ENCODE peak calls at places on chromosomes 4 and X, in six cellular contexts. M is amygdala, I is HT-29, F is naive B cell, L is NCI-H345, Y is cardiac fibroblast. Z is an unnamed sample.

GRCh38 chr4:4991541-4992099 is 27.6 kb downstream of the CYTL1 start:
- DNase-seq in M (no peak), I (no peak), F (no peak), L (no peak), Y (no peak), Z (no peak)

GRCh38 chr4:139815646-139816601 is 150.3 kb downstream of the MGST2 start:
- DNase-seq in M (peak), I (no peak), F (no peak), L (peak), Y (peak), Z (no peak)

GRCh38 chr4:16224669-16225068 is 1.6 kb downstream of the TAPT1 start:
- DNase-seq in M (no peak), I (no peak), F (no peak), L (no peak), Y (no peak), Z (no peak)

GRCh38 chr4:24871176-24871575 is 41.7 kb downstream of the CCDC149 start:
- DNase-seq in M (no peak), I (no peak), F (no peak), L (no peak), Y (no peak), Z (no peak)

GRCh38 chrX:2351321-2351720 is 149.5 kb downstream of the DHRSX start:
- DNase-seq in M (no peak), I (no peak), F (no peak), L (no peak), Y (peak), Z (no peak)

GRCh38 chr4:163544407-163545038 is 50.0 kb downstream of the TMA16 start:
- DNase-seq in M (no peak), I (peak), F (peak), L (peak), Y (peak), Z (peak)

GRCh38 chrX:74065831-74066390 is 238.1 kb upstream of the ZCCHC13 start:
- DNase-seq in M (no peak), I (no peak), F (no peak), L (no peak), Y (no peak), Z (no peak)

GRCh38 chrX:105191878-105192277 is 28.6 kb downstream of the TEX13A start:
- DNase-seq in M (no peak), I (peak), F (no peak), L (no peak), Y (peak), Z (no peak)

GRCh38 chrX:54048413-54048812 is 4.1 kb upstream of the PHF8 start:
- DNase-seq in M (no peak), I (no peak), F (no peak), L (peak), Y (no peak), Z (no peak)

GRCh38 chrX:3771756-3772155 is 58.3 kb upstream of the PRKX start:
- DNase-seq in M (no peak), I (no peak), F (no peak), L (no peak), Y (no peak), Z (no peak)

GRCh38 chr4:136847881-136848621 is 684.2 kb downstream of the PCDH18 start:
- DNase-seq in M (no peak), I (no peak), F (no peak), L (no peak), Y (no peak), Z (no peak)

GRCh38 chr4:80201326-80202151 is 4.2 kb downstream of the PRDM8 start:
- DNase-seq in M (no peak), I (peak), F (peak), L (no peak), Y (peak), Z (no peak)

GRCh38 chr4:20248155-20248558 is 3.5 kb upstream of the SLIT2 start:
- DNase-seq in M (no peak), I (peak), F (no peak), L (peak), Y (peak), Z (peak)

GRCh38 chrX:78092296-78092695 is 11.8 kb upstream of the PGK1 start:
- DNase-seq in M (no peak), I (peak), F (no peak), L (no peak), Y (peak), Z (no peak)

GRCh38 chr4:183444953-183445543 is 612 bp downstream of the CDKN2AIP start:
- DNase-seq in M (no peak), I (no peak), F (no peak), L (no peak), Y (peak), Z (no peak)

GRCh38 chrX:40109288-40110008 is 11.7 kb upstream of the BCOR start:
- DNase-seq in M (no peak), I (peak), F (no peak), L (peak), Y (peak), Z (peak)

GRCh38 chr4:172553216-172553615 is 615.4 kb upstream of the GALNT7 start:
- DNase-seq in M (no peak), I (no peak), F (no peak), L (no peak), Y (peak), Z (no peak)

GRCh38 chr4:98572697-98573096 is 85.7 kb downstream of the TSPAN5 start:
- DNase-seq in M (no peak), I (peak), F (no peak), L (peak), Y (no peak), Z (peak)

GRCh38 chr4:85113706-85114105 is 147.2 kb upstream of the WDFY3 start:
- DNase-seq in M (no peak), I (no peak), F (no peak), L (no peak), Y (no peak), Z (no peak)

GRCh38 chr4:5019274-5019673 is at the start of gene CYTL1:
- DNase-seq in M (no peak), I (no peak), F (no peak), L (no peak), Y (no peak), Z (no peak)

GRCh38 chr4:113476800-113477199 is 284.7 kb downstream of the CAMK2D start:
- DNase-seq in M (no peak), I (peak), F (no peak), L (no peak), Y (peak), Z (no peak)

GRCh38 chr4:111556141-111556781 is 589.0 kb upstream of the FAM241A start:
- DNase-seq in M (no peak), I (no peak), F (no peak), L (no peak), Y (peak), Z (no peak)

GRCh38 chrX:123348468-123348867 is 164.4 kb downstream of the GRIA3 start:
- DNase-seq in M (no peak), I (no peak), F (no peak), L (no peak), Y (no peak), Z (no peak)

GRCh38 chr4:184833046-184833838 is 7.5 kb upstream of the ACSL1 start:
- DNase-seq in M (no peak), I (no peak), F (no peak), L (no peak), Y (no peak), Z (no peak)

GRCh38 chr4:114659386-114660008 is 60.9 kb downstream of the UGT8 start:
- DNase-seq in M (peak), I (peak), F (peak), L (peak), Y (peak), Z (peak)

GRCh38 chr4:70734168-70734954 is 12.6 kb downstream of the RUFY3 start:
- DNase-seq in M (peak), I (peak), F (peak), L (peak), Y (peak), Z (no peak)

GRCh38 chrX:143634373-143634685 is 1.6 kb downstream of the SLITRK4 start:
- DNase-seq in M (no peak), I (no peak), F (no peak), L (no peak), Y (no peak), Z (no peak)

GRCh38 chr4:6256141-6256540 is 13.5 kb upstream of the WFS1 start:
- DNase-seq in M (no peak), I (no peak), F (no peak), L (no peak), Y (no peak), Z (no peak)

GRCh38 chrX:79325263-79325958 is 41.7 kb downstream of the ITM2A start:
- DNase-seq in M (no peak), I (peak), F (no peak), L (no peak), Y (no peak), Z (no peak)

GRCh38 chrX:9349572-9350259 is 115.1 kb upstream of the TBL1X start:
- DNase-seq in M (no peak), I (no peak), F (no peak), L (no peak), Y (peak), Z (no peak)

GRCh38 chr4:88573995-88574394 is 18.3 kb upstream of the HERC3 start:
- DNase-seq in M (no peak), I (peak), F (no peak), L (no peak), Y (peak), Z (no peak)

GRCh38 chrX:124240422-124240821 is 92.0 kb upstream of the TEX13D start:
- DNase-seq in M (no peak), I (no peak), F (no peak), L (no peak), Y (no peak), Z (no peak)

GRCh38 chr4:24770111-24770584 is 25.2 kb upstream of the SOD3 start:
- DNase-seq in M (no peak), I (no peak), F (no peak), L (no peak), Y (peak), Z (no peak)